ENCODE peak calls at places on chromosomes 12 and 14, in seven cellular contexts. One of them, this sample, is unnamed.

GRCh38 chr12:16474801-16475200 is 127.4 kb downstream of the MGST1 start:
- DNase-seq in NCI-H1105: no peak
- DNase-seq in astrocyte: no peak
- DNase-seq in activated gamma-delta T cell treated with Interleukin-2 at 50 U/mL for 16 hours: no peak
- DNase-seq in stimulated activated CD8-positive, alpha-beta memory T cell treated with anti-CD3 and anti-CD28 coated beads, Interleukin-12 subunit alpha, Interleukin-12 subunit beta, amount 100 ng/mL, for 1 hour: no peak
- DNase-seq in activated CD8-positive, alpha-beta memory T cell treated with anti-CD3 and anti-CD28 coated beads for 1 hour: no peak
- DNase-seq in psoas muscle: no peak
- DNase-seq in this sample: no peak

GRCh38 chr14:40630471-40630870 is 976.2 kb upstream of the LRFN5 start:
- DNase-seq in NCI-H1105: no peak
- DNase-seq in astrocyte: no peak
- DNase-seq in activated gamma-delta T cell treated with Interleukin-2 at 50 U/mL for 16 hours: no peak
- DNase-seq in stimulated activated CD8-positive, alpha-beta memory T cell treated with anti-CD3 and anti-CD28 coated beads, Interleukin-12 subunit alpha, Interleukin-12 subunit beta, amount 100 ng/mL, for 1 hour: no peak
- DNase-seq in activated CD8-positive, alpha-beta memory T cell treated with anti-CD3 and anti-CD28 coated beads for 1 hour: no peak
- DNase-seq in psoas muscle: no peak
- DNase-seq in this sample: no peak

GRCh38 chr14:98826618-98827017 is 445.4 kb downstream of the BCL11B start:
- DNase-seq in NCI-H1105: peak
- DNase-seq in astrocyte: no peak
- DNase-seq in activated gamma-delta T cell treated with Interleukin-2 at 50 U/mL for 16 hours: peak
- DNase-seq in stimulated activated CD8-positive, alpha-beta memory T cell treated with anti-CD3 and anti-CD28 coated beads, Interleukin-12 subunit alpha, Interleukin-12 subunit beta, amount 100 ng/mL, for 1 hour: no peak
- DNase-seq in activated CD8-positive, alpha-beta memory T cell treated with anti-CD3 and anti-CD28 coated beads for 1 hour: no peak
- DNase-seq in psoas muscle: no peak
- DNase-seq in this sample: no peak

GRCh38 chr12:9244894-9245293 is 36.7 kb upstream of the PZP start:
- DNase-seq in NCI-H1105: no peak
- DNase-seq in astrocyte: no peak
- DNase-seq in activated gamma-delta T cell treated with Interleukin-2 at 50 U/mL for 16 hours: no peak
- DNase-seq in stimulated activated CD8-positive, alpha-beta memory T cell treated with anti-CD3 and anti-CD28 coated beads, Interleukin-12 subunit alpha, Interleukin-12 subunit beta, amount 100 ng/mL, for 1 hour: no peak
- DNase-seq in activated CD8-positive, alpha-beta memory T cell treated with anti-CD3 and anti-CD28 coated beads for 1 hour: no peak
- DNase-seq in psoas muscle: no peak
- DNase-seq in this sample: no peak

GRCh38 chr12:123268850-123269249 is 2.8 kb downstream of the CDK2AP1 start:
- DNase-seq in NCI-H1105: no peak
- DNase-seq in astrocyte: no peak
- DNase-seq in activated gamma-delta T cell treated with Interleukin-2 at 50 U/mL for 16 hours: no peak
- DNase-seq in stimulated activated CD8-positive, alpha-beta memory T cell treated with anti-CD3 and anti-CD28 coated beads, Interleukin-12 subunit alpha, Interleukin-12 subunit beta, amount 100 ng/mL, for 1 hour: no peak
- DNase-seq in activated CD8-positive, alpha-beta memory T cell treated with anti-CD3 and anti-CD28 coated beads for 1 hour: no peak
- DNase-seq in psoas muscle: no peak
- DNase-seq in this sample: no peak

GRCh38 chr12:49552014-49552413 is 13.2 kb downstream of the KCNH3 start:
- DNase-seq in NCI-H1105: no peak
- DNase-seq in astrocyte: no peak
- DNase-seq in activated gamma-delta T cell treated with Interleukin-2 at 50 U/mL for 16 hours: no peak
- DNase-seq in stimulated activated CD8-positive, alpha-beta memory T cell treated with anti-CD3 and anti-CD28 coated beads, Interleukin-12 subunit alpha, Interleukin-12 subunit beta, amount 100 ng/mL, for 1 hour: no peak
- DNase-seq in activated CD8-positive, alpha-beta memory T cell treated with anti-CD3 and anti-CD28 coated beads for 1 hour: no peak
- DNase-seq in psoas muscle: peak
- DNase-seq in this sample: peak

GRCh38 chr12:106138646-106139421 is at the start of gene NUAK1:
- DNase-seq in NCI-H1105: peak
- DNase-seq in astrocyte: peak
- DNase-seq in activated gamma-delta T cell treated with Interleukin-2 at 50 U/mL for 16 hours: peak
- DNase-seq in stimulated activated CD8-positive, alpha-beta memory T cell treated with anti-CD3 and anti-CD28 coated beads, Interleukin-12 subunit alpha, Interleukin-12 subunit beta, amount 100 ng/mL, for 1 hour: no peak
- DNase-seq in activated CD8-positive, alpha-beta memory T cell treated with anti-CD3 and anti-CD28 coated beads for 1 hour: no peak
- DNase-seq in psoas muscle: peak
- DNase-seq in this sample: peak

GRCh38 chr12:71846322-71846940 is 6.9 kb downstream of the TBC1D15 start:
- DNase-seq in NCI-H1105: no peak
- DNase-seq in astrocyte: peak
- DNase-seq in activated gamma-delta T cell treated with Interleukin-2 at 50 U/mL for 16 hours: no peak
- DNase-seq in stimulated activated CD8-positive, alpha-beta memory T cell treated with anti-CD3 and anti-CD28 coated beads, Interleukin-12 subunit alpha, Interleukin-12 subunit beta, amount 100 ng/mL, for 1 hour: no peak
- DNase-seq in activated CD8-positive, alpha-beta memory T cell treated with anti-CD3 and anti-CD28 coated beads for 1 hour: no peak
- DNase-seq in psoas muscle: no peak
- DNase-seq in this sample: no peak

GRCh38 chr14:103094406-103095209 is at the start of gene EXOC3L4:
- DNase-seq in NCI-H1105: no peak
- DNase-seq in astrocyte: no peak
- DNase-seq in activated gamma-delta T cell treated with Interleukin-2 at 50 U/mL for 16 hours: no peak
- DNase-seq in stimulated activated CD8-positive, alpha-beta memory T cell treated with anti-CD3 and anti-CD28 coated beads, Interleukin-12 subunit alpha, Interleukin-12 subunit beta, amount 100 ng/mL, for 1 hour: no peak
- DNase-seq in activated CD8-positive, alpha-beta memory T cell treated with anti-CD3 and anti-CD28 coated beads for 1 hour: no peak
- DNase-seq in psoas muscle: no peak
- DNase-seq in this sample: no peak

GRCh38 chr12:10042167-10042566 is 11.7 kb downstream of the CLEC9A start:
- DNase-seq in NCI-H1105: no peak
- DNase-seq in astrocyte: no peak
- DNase-seq in activated gamma-delta T cell treated with Interleukin-2 at 50 U/mL for 16 hours: no peak
- DNase-seq in stimulated activated CD8-positive, alpha-beta memory T cell treated with anti-CD3 and anti-CD28 coated beads, Interleukin-12 subunit alpha, Interleukin-12 subunit beta, amount 100 ng/mL, for 1 hour: no peak
- DNase-seq in activated CD8-positive, alpha-beta memory T cell treated with anti-CD3 and anti-CD28 coated beads for 1 hour: no peak
- DNase-seq in psoas muscle: no peak
- DNase-seq in this sample: no peak

GRCh38 chr14:40240456-40240855 is 808.2 kb upstream of the FBXO33 start:
- DNase-seq in NCI-H1105: no peak
- DNase-seq in astrocyte: peak
- DNase-seq in activated gamma-delta T cell treated with Interleukin-2 at 50 U/mL for 16 hours: no peak
- DNase-seq in stimulated activated CD8-positive, alpha-beta memory T cell treated with anti-CD3 and anti-CD28 coated beads, Interleukin-12 subunit alpha, Interleukin-12 subunit beta, amount 100 ng/mL, for 1 hour: no peak
- DNase-seq in activated CD8-positive, alpha-beta memory T cell treated with anti-CD3 and anti-CD28 coated beads for 1 hour: no peak
- DNase-seq in psoas muscle: no peak
- DNase-seq in this sample: no peak

GRCh38 chr12:460301-461230 is 827 bp downstream of the B4GALNT3 start:
- DNase-seq in NCI-H1105: no peak
- DNase-seq in astrocyte: no peak
- DNase-seq in activated gamma-delta T cell treated with Interleukin-2 at 50 U/mL for 16 hours: peak
- DNase-seq in stimulated activated CD8-positive, alpha-beta memory T cell treated with anti-CD3 and anti-CD28 coated beads, Interleukin-12 subunit alpha, Interleukin-12 subunit beta, amount 100 ng/mL, for 1 hour: peak
- DNase-seq in activated CD8-positive, alpha-beta memory T cell treated with anti-CD3 and anti-CD28 coated beads for 1 hour: no peak
- DNase-seq in psoas muscle: peak
- DNase-seq in this sample: no peak

GRCh38 chr12:110246690-110247339 is 34.2 kb upstream of the ATP2A2 start:
- DNase-seq in NCI-H1105: no peak
- DNase-seq in astrocyte: no peak
- DNase-seq in activated gamma-delta T cell treated with Interleukin-2 at 50 U/mL for 16 hours: no peak
- DNase-seq in stimulated activated CD8-positive, alpha-beta memory T cell treated with anti-CD3 and anti-CD28 coated beads, Interleukin-12 subunit alpha, Interleukin-12 subunit beta, amount 100 ng/mL, for 1 hour: no peak
- DNase-seq in activated CD8-positive, alpha-beta memory T cell treated with anti-CD3 and anti-CD28 coated beads for 1 hour: no peak
- DNase-seq in psoas muscle: no peak
- DNase-seq in this sample: no peak

GRCh38 chr14:90756755-90757345 is 59.4 kb downstream of the TTC7B start:
- DNase-seq in NCI-H1105: no peak
- DNase-seq in astrocyte: no peak
- DNase-seq in activated gamma-delta T cell treated with Interleukin-2 at 50 U/mL for 16 hours: no peak
- DNase-seq in stimulated activated CD8-positive, alpha-beta memory T cell treated with anti-CD3 and anti-CD28 coated beads, Interleukin-12 subunit alpha, Interleukin-12 subunit beta, amount 100 ng/mL, for 1 hour: no peak
- DNase-seq in activated CD8-positive, alpha-beta memory T cell treated with anti-CD3 and anti-CD28 coated beads for 1 hour: no peak
- DNase-seq in psoas muscle: peak
- DNase-seq in this sample: no peak

GRCh38 chr12:51941011-51941561 is 10.4 kb upstream of the ACVR1B start:
- DNase-seq in NCI-H1105: peak
- DNase-seq in astrocyte: no peak
- DNase-seq in activated gamma-delta T cell treated with Interleukin-2 at 50 U/mL for 16 hours: no peak
- DNase-seq in stimulated activated CD8-positive, alpha-beta memory T cell treated with anti-CD3 and anti-CD28 coated beads, Interleukin-12 subunit alpha, Interleukin-12 subunit beta, amount 100 ng/mL, for 1 hour: no peak
- DNase-seq in activated CD8-positive, alpha-beta memory T cell treated with anti-CD3 and anti-CD28 coated beads for 1 hour: no peak
- DNase-seq in psoas muscle: no peak
- DNase-seq in this sample: no peak